ENCODE peak calls at places on chromosome 9, in five cellular contexts. N is heart left ventricle, A is tibial nerve, P is prostate gland, S is fibroblast of lung. H is an unnamed sample. For H3K36me3, the result is how much of the 10 kb centered on the place peaks cover.

GRCh38 chr9:5557606-5558587 is 47.6 kb downstream of the PDCD1LG2 start:
- DNase-seq in N (peak), A (no peak), S (peak), P (no peak), H (no peak)

GRCh38 chr9:116223926-116224325 is 70.3 kb downstream of the PAPPA start:
- DNase-seq in A (no peak), N (no peak), S (peak), P (no peak), H (no peak)

GRCh38 chr9:113026200-113026599 is 14.2 kb upstream of the ZNF883 start:
- DNase-seq in A (no peak), P (no peak), N (no peak), S (no peak), H (no peak)

GRCh38 chr9:2916382-2916985 is 72.6 kb upstream of the PUM3 start:
- DNase-seq in N (no peak), A (no peak), S (no peak), P (no peak), H (no peak)

GRCh38 chr9:26746357-26747072 is 146.1 kb downstream of the CAAP1 start:
- DNase-seq in A (no peak), P (no peak), N (no peak), S (peak), H (no peak)

GRCh38 chr9:136131629-136132499 is 13.2 kb upstream of the TMEM250 start:
- DNase-seq in N (no peak), A (no peak), S (no peak), P (no peak), H (no peak)

GRCh38 chr9:116234091-116234490 is 80.5 kb downstream of the PAPPA start:
- DNase-seq in N (no peak), A (no peak), S (peak), P (no peak), H (no peak)

GRCh38 chr9:129783516-129784361 is 19.2 kb upstream of the TOR1B start:
- DNase-seq in N (peak), A (peak), S (peak), P (peak), H (peak)

GRCh38 chr9:127360829-127361228 is 36.1 kb upstream of the SLC2A8 start:
- DNase-seq in N (no peak), S (peak), P (no peak), A (no peak), H (no peak)

GRCh38 chr9:33248606-33249005 is 8.6 kb downstream of the SPINK4 start:
- DNase-seq in A (no peak), N (no peak), S (no peak), P (no peak), H (no peak)

GRCh38 chr9:77926314-77926959 is 105.2 kb downstream of the GNAQ start:
- DNase-seq in P (no peak), S (peak), N (no peak), A (no peak), H (no peak)

GRCh38 chr9:33782395-33783152 is 12.8 kb upstream of the PRSS3 start:
- DNase-seq in P (no peak), A (no peak), N (no peak), S (peak), H (no peak)

GRCh38 chr9:92501671-92502393 is 19.5 kb upstream of the ASPN start:
- DNase-seq in S (peak), N (peak), A (no peak), P (no peak), H (peak)

GRCh38 chr9:69036319-69036718 is 767 bp downstream of the FXN start:
- DNase-seq in A (no peak), S (no peak), P (no peak), N (no peak), H (no peak)

GRCh38 chr9:99809586-99810357 is 11.9 kb upstream of the NR4A3 start:
- DNase-seq in N (no peak), S (no peak), P (no peak), A (no peak), H (no peak)

GRCh38 chr9:9855503-9856078 is 757.2 kb downstream of the PTPRD start:
- DNase-seq in N (no peak), A (no peak), P (no peak), S (no peak), H (no peak)

GRCh38 chr9:114900937-114901802 is 29.2 kb downstream of the TNFSF8 start:
- DNase-seq in P (no peak), A (no peak), N (no peak), S (peak), H (no peak)

GRCh38 chr9:79524266-79524665 is 47.5 kb upstream of the TLE4 start:
- DNase-seq in A (no peak), N (no peak), P (no peak), S (peak), H (no peak)

GRCh38 chr9:15485836-15486678 is 24.7 kb downstream of the PSIP1 start:
- DNase-seq in P (no peak), N (no peak), S (no peak), A (no peak), H (no peak)

GRCh38 chr9:92484563-92484962 is 2.3 kb upstream of the ASPN start:
- DNase-seq in N (no peak), A (no peak), P (no peak), S (no peak), H (no peak)

GRCh38 chr9:14307989-14308750 is 5.8 kb downstream of the NFIB start:
- DNase-seq in P (no peak), N (peak), A (no peak), S (peak), H (no peak)

GRCh38 chr9:137032893-137033292 is 1.0 kb upstream of the FUT7 start:
- DNase-seq in P (no peak), N (peak), A (no peak), S (no peak), H (peak)

GRCh38 chr9:96067004-96067403 is 191.5 kb downstream of the ERCC6L2 start:
- DNase-seq in A (peak), P (no peak), N (peak), S (no peak), H (no peak)

GRCh38 chr9:93645149-93645889 is 68.9 kb downstream of the PHF2 start:
- DNase-seq in P (no peak), A (no peak), N (no peak), S (no peak), H (no peak)

GRCh38 chr9:131714161-131714646 is 25.7 kb downstream of the RAPGEF1 start:
- DNase-seq in A (no peak), S (peak), P (peak), N (peak), H (peak)

GRCh38 chr9:6413365-6414263 is 615 bp downstream of the UHRF2 start:
- DNase-seq in A (no peak), S (no peak), P (peak), N (peak), H (no peak)

GRCh38 chr9:106060885-106061284 is 366.5 kb downstream of the TMEM38B start:
- DNase-seq in N (no peak), P (no peak), A (no peak), S (no peak), H (no peak)

GRCh38 chr9:71909887-71910601 is 949 bp downstream of the ABHD17B start:
- DNase-seq in N (peak), S (peak), A (no peak), P (peak), H (peak)

GRCh38 chr9:19378647-19379046 is 1.4 kb downstream of the RPS6 start:
- DNase-seq in P (no peak), S (no peak), N (no peak), A (no peak), H (no peak)

GRCh38 chr9:128159073-128159783 is 837 bp upstream of the BBLN start:
- DNase-seq in A (no peak), P (no peak), N (no peak), S (no peak), H (no peak)

GRCh38 chr9:14962193-14962899 is 52.1 kb upstream of the FREM1 start:
- DNase-seq in S (no peak), P (no peak), N (no peak), A (no peak), H (no peak)

GRCh38 chr9:73137914-73138313 is 13.8 kb upstream of the ANXA1 start:
- DNase-seq in S (no peak), N (no peak), P (no peak), A (no peak), H (no peak)

GRCh38 chr9:121718063-121718462 is 66.6 kb downstream of the DAB2IP start:
- DNase-seq in A (no peak), P (no peak), N (peak), S (peak), H (no peak)

GRCh38 chr9:108104991-108105390 is 615.4 kb upstream of the KLF4 start:
- DNase-seq in P (peak), S (no peak), A (no peak), N (no peak), H (no peak)

GRCh38 chr9:108103294-108103693 is 613.7 kb upstream of the KLF4 start:
- DNase-seq in S (peak), A (no peak), N (no peak), P (no peak), H (no peak)

GRCh38 chr9:108108802-108109448 is 619.4 kb upstream of the KLF4 start:
- DNase-seq in P (no peak), A (no peak), N (no peak), S (peak), H (no peak)

GRCh38 chr9:108108290-108108689 is 618.7 kb upstream of the KLF4 start:
- DNase-seq in N (no peak), P (no peak), S (no peak), A (no peak), H (no peak)

DNA sequence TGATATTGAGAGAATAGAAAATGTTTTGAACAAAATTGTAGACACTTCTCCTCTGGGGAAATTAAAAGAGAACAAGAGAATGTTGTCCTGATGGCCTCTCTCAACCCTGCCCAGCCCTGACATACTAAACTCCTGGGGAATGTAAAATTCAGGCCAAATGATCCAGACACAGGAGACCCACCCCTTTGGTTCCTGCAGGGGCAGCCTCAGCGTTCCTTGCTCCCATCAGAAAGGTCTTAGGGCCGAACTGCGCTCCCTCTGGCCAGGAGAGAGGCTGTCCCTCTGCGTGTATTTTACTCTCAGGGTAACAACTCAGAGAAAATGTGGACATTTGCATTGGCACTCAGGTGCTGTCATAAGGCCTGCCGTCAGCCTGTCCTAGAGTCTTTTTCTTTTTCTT is 616.3 kb upstream of the KLF4 start:
- DNase-seq in N (no peak), A (no peak), S (no peak), P (no peak), H (no peak)
- TF ChIP-seq CTCF in N (no peak), A (no peak), S (no peak), P (no peak), H (no peak)

DNA sequence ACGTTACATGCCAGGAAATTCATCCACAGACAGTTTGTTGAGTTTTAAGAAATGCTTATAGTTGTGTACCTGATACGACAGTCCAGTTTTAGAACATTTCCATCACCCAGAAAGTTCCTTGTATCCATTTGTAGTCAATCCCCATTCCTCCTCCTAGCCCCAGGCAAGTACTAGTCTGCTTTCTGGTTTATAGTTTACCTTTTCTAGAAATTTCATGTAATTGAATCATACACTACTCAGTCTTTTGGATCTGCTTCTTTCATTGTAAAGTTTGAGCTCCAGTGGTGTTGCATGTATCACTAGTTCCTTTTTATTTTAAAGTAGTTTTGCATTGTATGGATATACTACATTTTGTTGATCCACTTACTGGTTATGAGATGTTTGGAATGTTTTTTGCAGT is 291.2 kb downstream of the AOPEP start:
- DNase-seq in S (no peak), N (no peak), P (no peak), A (no peak), H (no peak)
- H3K36me3 ChIP-seq in S (under half), N (half or more), P (under half), A (under half), H (half or more)

GRCh38 chr9:134476256-134476941 is 150.1 kb downstream of the RXRA start:
- DNase-seq in N (no peak), A (no peak), P (no peak), S (no peak), H (no peak)

GRCh38 chr9:134475051-134475790 is 149.0 kb downstream of the RXRA start:
- DNase-seq in A (peak), N (peak), P (peak), S (peak), H (peak)

GRCh38 chr9:134477927-134478326 is 151.7 kb downstream of the RXRA start:
- DNase-seq in A (no peak), P (no peak), N (no peak), S (no peak), H (no peak)

GRCh38 chr9:134476942-134477335 is 150.7 kb downstream of the RXRA start:
- DNase-seq in S (no peak), N (no peak), A (no peak), P (no peak), H (no peak)

DNA sequence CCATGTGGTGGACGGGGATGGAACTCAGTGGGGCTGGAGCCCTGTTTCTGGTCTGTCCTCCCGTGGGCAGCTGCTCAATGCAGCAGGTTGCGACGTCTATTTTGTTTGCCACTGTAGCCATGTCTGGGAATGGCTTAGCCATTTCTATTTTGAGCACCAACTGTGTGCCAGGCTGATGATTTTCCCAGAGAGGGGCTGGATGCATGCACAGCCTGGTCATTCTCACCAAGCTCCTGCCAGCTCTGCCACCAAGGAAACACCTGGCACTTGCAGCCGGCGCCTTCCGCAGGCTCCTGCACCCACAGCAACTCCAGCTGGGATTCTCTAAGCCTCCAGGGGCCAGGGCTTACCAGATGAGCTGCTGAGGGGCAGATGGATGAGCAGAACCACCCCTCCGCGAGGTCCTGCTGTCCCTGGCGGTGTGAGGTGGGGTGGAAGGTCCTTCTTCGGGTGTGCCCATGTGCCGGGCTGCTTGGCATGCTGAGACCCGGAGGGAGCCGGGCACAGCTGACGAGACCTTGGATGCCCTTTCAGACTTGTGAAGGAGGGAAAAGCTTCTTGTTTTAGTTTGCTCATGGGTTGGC is 151.2 kb downstream of the RXRA start:
- DNase-seq in A (no peak), S (no peak), N (no peak), P (no peak), H (no peak)
- H3K27ac ChIP-seq in A (no peak), S (no peak), N (no peak), P (no peak), H (no peak)

GRCh38 chr9:37508834-37509206 is 23.1 kb downstream of the POLR1E start:
- DNase-seq in N (no peak), A (no peak), S (no peak), P (no peak), H (no peak)

GRCh38 chr9:37512439-37512838 is 26.7 kb downstream of the POLR1E start:
- DNase-seq in S (no peak), A (no peak), N (no peak), P (no peak), H (no peak)

GRCh38 chr9:37509536-37509935 is 23.8 kb downstream of the POLR1E start:
- DNase-seq in N (no peak), S (no peak), A (no peak), P (no peak), H (no peak)

GRCh38 chr9:37511715-37512010 is 25.9 kb downstream of the POLR1E start:
- DNase-seq in N (no peak), S (no peak), A (no peak), P (no peak), H (no peak)

DNA sequence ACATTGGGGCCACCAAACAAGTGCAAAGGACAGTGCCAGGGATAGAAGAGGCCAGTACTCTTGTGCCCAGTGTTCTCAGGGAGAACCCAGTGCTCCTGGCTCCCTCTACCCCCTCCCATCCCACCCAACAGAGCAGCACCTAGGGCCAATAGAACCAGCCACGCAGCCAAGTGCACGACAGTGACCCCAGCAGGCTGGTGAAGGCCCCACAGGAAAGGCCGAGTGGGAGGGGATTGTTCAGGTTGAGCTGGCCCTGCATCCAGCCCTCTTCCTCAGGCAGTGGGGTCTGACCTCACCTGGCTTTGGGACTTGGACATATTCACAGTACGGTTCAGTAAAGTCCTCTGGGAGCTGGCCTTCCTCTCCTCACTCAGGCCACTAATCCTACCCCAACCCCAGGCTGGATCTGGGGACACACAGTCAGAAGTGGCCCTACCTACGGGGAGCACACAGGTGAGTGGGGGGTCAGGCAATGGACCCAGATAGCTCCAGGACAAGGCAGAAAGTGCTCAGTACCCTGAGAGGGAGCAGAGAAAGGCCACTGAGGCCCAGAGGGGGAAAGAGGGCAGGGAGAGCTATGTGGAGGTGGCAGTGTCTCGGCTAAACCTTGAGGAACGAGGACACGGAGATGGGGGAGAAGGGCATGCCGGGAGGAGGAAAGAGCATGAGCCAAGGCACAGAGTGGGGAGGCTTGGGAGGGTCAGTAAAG is 25.4 kb downstream of the POLR1E start:
- DNase-seq in P (no peak), N (no peak), A (no peak), S (no peak), H (no peak)
- TF ChIP-seq CTCF in P (no peak), N (no peak), A (no peak), S (no peak), H (no peak)

GRCh38 chr9:70561805-70562395 is 147.4 kb upstream of the KLF9 start:
- DNase-seq in S (no peak), P (no peak), A (no peak), N (no peak), H (no peak)

GRCh38 chr9:70563437-70564204 is 149.2 kb upstream of the KLF9 start:
- DNase-seq in P (no peak), A (no peak), N (no peak), S (peak), H (no peak)

GRCh38 chr9:70561111-70561510 is 146.7 kb upstream of the KLF9 start:
- DNase-seq in S (no peak), P (no peak), A (no peak), N (no peak), H (no peak)

GRCh38 chr9:70564464-70565190 is 150.2 kb upstream of the KLF9 start:
- DNase-seq in P (no peak), S (no peak), N (no peak), A (no peak), H (no peak)

GRCh38 chr9:70563010-70563409 is 148.6 kb upstream of the KLF9 start:
- DNase-seq in A (no peak), N (no peak), S (no peak), P (no peak), H (no peak)
- H3K36me3 ChIP-seq in A (under half), N (under half), S (under half), P (under half), H (under half)

GRCh38 chr9:133674091-133674490 is 37.9 kb downstream of the DBH start:
- DNase-seq in A (no peak), P (no peak), N (peak), S (no peak), H (no peak)

GRCh38 chr9:133671371-133671770 is 35.2 kb downstream of the DBH start:
- DNase-seq in P (no peak), N (no peak), S (no peak), A (no peak), H (no peak)

GRCh38 chr9:133670466-133670865 is 34.3 kb downstream of the DBH start:
- DNase-seq in P (no peak), N (no peak), A (no peak), S (no peak), H (no peak)

GRCh38 chr9:133672503-133673259 is 36.5 kb downstream of the DBH start:
- DNase-seq in A (no peak), P (no peak), N (no peak), S (no peak), H (no peak)

DNA sequence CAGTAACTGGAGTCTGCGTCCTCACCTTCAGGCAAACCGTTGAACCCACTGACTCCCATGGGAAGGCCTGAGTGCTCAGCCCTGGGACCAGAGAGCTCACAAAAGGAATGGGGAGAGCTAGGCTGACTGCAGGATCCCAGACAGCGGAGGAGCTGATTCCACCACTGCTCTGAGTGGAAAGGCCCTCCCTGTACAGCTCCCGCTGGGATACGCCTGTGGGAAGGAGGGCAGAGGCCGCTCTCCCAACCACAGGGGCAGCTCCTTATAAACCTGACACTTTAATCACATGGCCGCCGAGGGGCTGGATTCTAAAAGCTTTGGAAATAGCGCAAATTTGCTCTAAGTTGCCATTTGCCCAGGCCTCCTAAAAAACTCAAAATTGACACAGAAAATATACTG is 37.1 kb downstream of the DBH start:
- DNase-seq in N (peak), S (no peak), A (no peak), P (no peak), H (no peak)
- H3K27ac ChIP-seq in N (no peak), S (no peak), A (no peak), P (no peak), H (no peak)

GRCh38 chr9:90099262-90099982 is 494.6 kb downstream of the GADD45G start:
- DNase-seq in S (peak), P (no peak), A (no peak), N (no peak), H (no peak)
- TF ChIP-seq CTCF in S (peak), P (peak), A (peak), N (peak), H (no peak)

GRCh38 chr9:35398651-35399335 is 91.1 kb upstream of the RUSC2 start:
- DNase-seq in P (no peak), N (no peak), A (no peak), S (no peak), H (no peak)
- H3K36me3 ChIP-seq in P (under half), N (half or more), A (under half), S (under half), H (half or more)

GRCh38 chr9:21037278-21037677 is 5.8 kb upstream of the HACD4 start:
- DNase-seq in S (no peak), A (no peak), N (no peak), P (no peak), H (no peak)
- H3K27ac ChIP-seq in S (no peak), A (no peak), N (no peak), P (no peak), H (no peak)

H was measured in right atrium auricular region.